ENCODE peak calls at places on chromosomes 3 and 15, in nine cellular contexts. X is breast epithelium, L is stomach, J is hepatocyte, S is right atrium auricular region, W is HL-60, F is IMR-90, Q is neural progenitor cell, E is GM23338. U is an unnamed sample.

GRCh38 chr3:112894258-112894657 is 47.6 kb upstream of the CD200R1L start:
- DNase-seq in Q (peak; percentile 20), F (peak; percentile 63), L (no peak), X (no peak), J (no peak), W (no peak), S (no peak), E (peak; percentile 82), U (no peak)

GRCh38 chr3:10747341-10747740 is 68.7 kb upstream of the SLC6A11 start:
- DNase-seq in J (no peak), E (no peak), W (no peak), S (no peak), X (no peak), L (no peak), F (no peak), Q (no peak), U (no peak)

GRCh38 chr3:121992601-121993560 is 29.2 kb downstream of the ILDR1 start:
- DNase-seq in X (no peak), E (no peak), Q (no peak), W (no peak), J (no peak), L (no peak), S (no peak), F (no peak), U (no peak)

GRCh38 chr3:25297667-25298585 is 130.1 kb upstream of the RARB start:
- DNase-seq in Q (peak; percentile 19), S (no peak), L (no peak), J (no peak), F (no peak), W (no peak), X (no peak), E (peak; percentile 28), U (no peak)

GRCh38 chr3:13119471-13120220 is 46.4 kb upstream of the IQSEC1 start:
- DNase-seq in L (no peak), E (no peak), X (no peak), S (no peak), J (no peak), Q (no peak), F (no peak), W (no peak), U (no peak)

GRCh38 chr3:77038928-77039605 is 832 bp upstream of the ROBO2 start:
- DNase-seq in S (no peak), Q (peak; percentile 72), W (no peak), L (no peak), E (peak; percentile 52), X (no peak), J (peak; percentile 31), F (peak; percentile 11), U (no peak)

GRCh38 chr15:60396964-60397771 is 618 bp downstream of the ANXA2 start:
- DNase-seq in J (peak; percentile 88), F (peak; percentile 68), X (peak; percentile 67), W (no peak), Q (peak; percentile 80), S (peak; percentile 88), E (peak; percentile 84), L (peak; percentile 66), U (peak; percentile 19)

GRCh38 chr15:62453979-62454378 is 288.9 kb upstream of the C2CD4B start:
- DNase-seq in L (no peak), E (no peak), W (no peak), S (no peak), X (no peak), Q (no peak), J (no peak), F (peak; percentile 80), U (no peak)

GRCh38 chr3:127911421-127911931 is 3.6 kb upstream of the KBTBD12 start:
- DNase-seq in J (peak; percentile 56), E (no peak), S (peak; percentile 70), F (no peak), Q (no peak), W (no peak), X (peak; percentile 40), L (peak; percentile 38), U (no peak)

GRCh38 chr3:183430325-183430957 is 2.0 kb upstream of the MCF2L2 start:
- DNase-seq in Q (no peak), J (no peak), E (no peak), S (no peak), W (no peak), X (no peak), L (no peak), F (no peak), U (no peak)

GRCh38 chr3:136311256-136311655 is 61.1 kb downstream of the PCCB start:
- DNase-seq in L (no peak), Q (no peak), S (no peak), J (no peak), E (no peak), X (no peak), F (no peak), W (no peak), U (no peak)

GRCh38 chr3:45777111-45777752 is 19.1 kb downstream of the SLC6A20 start:
- DNase-seq in X (no peak), S (no peak), L (peak; percentile 7), E (no peak), W (no peak), J (no peak), F (no peak), Q (no peak), U (no peak)

GRCh38 chr15:94242257-94242656 is 10.9 kb downstream of the MCTP2 start:
- DNase-seq in X (no peak), S (no peak), J (no peak), Q (no peak), F (no peak), W (no peak), L (no peak), E (no peak), U (no peak)

GRCh38 chr3:168063122-168063521 is 32.6 kb downstream of the GOLIM4 start:
- DNase-seq in W (no peak), J (no peak), S (no peak), Q (no peak), F (no peak), X (no peak), L (no peak), E (no peak), U (no peak)

GRCh38 chr3:123361019-123361418 is 87.9 kb downstream of the ADCY5 start:
- DNase-seq in F (no peak), Q (no peak), S (no peak), X (no peak), J (no peak), L (no peak), W (no peak), E (peak; percentile 56), U (no peak)

GRCh38 chr3:66031102-66031698 is 7.5 kb downstream of the MAGI1 start:
- DNase-seq in J (no peak), E (no peak), X (no peak), S (no peak), F (peak; percentile 33), W (no peak), L (no peak), Q (no peak), U (no peak)

GRCh38 chr15:39517122-39517855 is 63.6 kb upstream of the THBS1 start:
- DNase-seq in F (no peak), Q (no peak), X (no peak), W (no peak), S (no peak), E (no peak), L (no peak), J (no peak), U (no peak)
- H3K27ac ChIP-seq in F (no peak overlapping the region), Q (no peak overlapping the region), X (no peak overlapping the region), W (no peak overlapping the region), S (no peak overlapping the region), E (no peak overlapping the region), L (no peak overlapping the region), J (no peak overlapping the region), U (no peak overlapping the region)

DNA sequence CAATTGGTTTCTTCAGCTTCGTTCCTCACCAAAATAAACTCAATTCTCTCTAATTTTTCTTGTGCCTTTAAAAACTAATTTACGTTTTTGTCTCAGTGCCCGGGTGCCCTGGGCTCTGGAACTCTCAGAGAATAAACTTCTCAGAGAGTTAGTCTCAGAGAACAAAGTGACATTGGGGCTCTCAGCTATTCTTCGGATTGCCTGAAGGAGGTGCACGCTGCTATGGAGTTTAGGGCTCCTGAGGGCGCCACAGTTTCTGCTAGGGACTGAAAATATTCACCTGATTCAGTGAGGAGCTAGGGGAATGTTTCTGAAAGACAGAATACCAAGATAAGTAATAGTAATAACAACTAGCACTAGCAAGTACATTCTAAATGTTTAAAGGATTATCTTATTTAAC is 22.7 kb downstream of the ZIC4 start:
- DNase-seq in S (no peak), J (no peak), W (no peak), Q (peak; percentile 68), X (no peak), E (peak; percentile 86), L (no peak), F (no peak), U (no peak)
- H3K27me3 ChIP-seq in S (peaks cover 41% of the 10 kb centered on the region), J (peaks cover 99% of the 10 kb centered on the region), W (peaks cover 57% of the 10 kb centered on the region), Q (peaks cover 100% of the 10 kb centered on the region), X (peaks cover 4% of the 10 kb centered on the region), E (peaks cover 100% of the 10 kb centered on the region), L (peaks cover 38% of the 10 kb centered on the region), F (peaks cover 75% of the 10 kb centered on the region), U (peaks cover 93% of the 10 kb centered on the region)

DNA sequence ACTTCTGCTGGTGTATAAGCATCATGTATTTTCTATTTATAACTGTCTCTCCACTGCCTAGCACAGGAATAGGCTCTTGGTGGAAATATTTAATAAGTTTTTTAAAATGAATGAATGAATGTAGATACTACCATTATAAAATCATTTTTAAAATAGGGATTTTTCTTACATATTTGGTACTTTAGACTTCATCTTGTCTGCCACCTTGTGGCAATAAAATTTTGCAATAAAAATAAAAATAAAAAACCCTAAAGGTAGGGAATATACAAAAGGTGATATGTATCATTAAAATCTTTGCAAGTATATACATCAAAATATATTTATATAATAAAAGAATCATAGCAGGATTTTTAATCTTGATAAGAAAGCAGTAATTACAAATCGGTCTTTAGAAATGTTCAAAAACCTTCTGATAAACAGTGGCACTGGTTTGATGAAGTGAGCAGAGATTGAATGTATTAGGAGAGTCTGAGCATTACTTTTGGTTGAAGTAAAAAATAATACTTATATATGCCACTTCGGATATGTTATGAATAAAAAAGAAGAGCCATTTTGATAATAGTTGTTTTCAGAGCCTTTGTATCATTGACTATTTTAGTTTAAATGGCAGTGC is 95.2 kb downstream of the SPATA16 start:
- DNase-seq in L (no peak), Q (no peak), S (no peak), W (no peak), E (no peak), J (no peak), F (no peak), X (no peak), U (no peak)
- TF ChIP-seq CTCF in L (peak; percentile 15), Q (peak; percentile 53), S (peak; percentile 61), W (no peak), E (peak; percentile 57), J (peak; percentile 63), F (peak; percentile 43), X (no peak), U (no peak)

DNA sequence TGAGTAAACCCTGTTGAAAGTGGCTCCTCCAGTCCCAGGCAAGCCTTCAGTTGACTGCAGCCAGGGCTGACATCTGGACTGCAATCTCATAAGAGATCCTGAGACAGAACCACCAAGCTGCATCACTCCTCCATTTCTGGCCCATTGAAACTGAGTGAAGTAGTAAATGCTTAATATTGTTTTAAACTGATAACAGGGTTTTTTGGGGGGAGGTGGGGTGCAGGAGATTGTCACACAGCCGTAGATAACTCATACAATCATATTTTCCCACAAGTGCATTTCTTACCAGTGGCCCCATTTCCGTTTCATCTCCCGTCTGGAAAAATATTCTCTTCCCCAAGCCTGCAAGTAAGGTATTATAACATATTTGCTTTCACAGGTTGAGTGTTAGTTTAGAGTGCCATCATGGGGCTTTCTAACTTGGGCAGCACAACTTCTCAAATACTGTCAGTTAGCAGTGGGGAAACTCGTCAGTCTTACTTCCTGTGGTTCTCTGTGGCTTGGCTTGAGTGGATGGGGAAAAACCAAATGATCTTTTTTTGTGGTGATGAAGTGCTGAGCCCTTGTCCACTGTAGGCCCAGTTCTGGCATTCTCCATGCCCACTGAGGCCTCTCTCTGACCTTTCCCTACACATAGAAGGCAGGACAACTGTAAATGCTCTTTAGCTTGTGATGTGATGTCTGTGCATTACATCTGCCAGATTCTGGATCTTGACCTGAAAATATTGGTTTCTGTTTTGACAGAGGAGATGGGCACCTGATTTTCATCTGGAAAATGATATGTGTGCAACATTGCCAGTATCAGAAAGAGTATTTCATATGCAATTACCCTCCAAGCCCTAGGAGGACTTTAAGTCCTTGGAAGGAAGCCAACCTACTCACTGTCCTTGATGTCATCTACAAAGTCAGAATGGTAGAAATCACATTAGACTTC is 90.1 kb upstream of the BHLHE40 start:
- DNase-seq in J (no peak), Q (no peak), E (no peak), S (no peak), L (no peak), W (no peak), X (no peak), F (no peak), U (no peak)
- H3K27ac ChIP-seq in J (no peak overlapping the region), Q (no peak overlapping the region), E (no peak overlapping the region), S (no peak overlapping the region), L (no peak overlapping the region), W (peak overlapping the region; percentile 27), X (no peak overlapping the region), F (no peak overlapping the region), U (no peak overlapping the region)

U was measured in CD4-positive, alpha-beta T cell.